ENCODE peak calls at places on chromosomes 11 and 22, in seven cellular contexts. M is fibroblast of lung, Y is lower lobe of right lung, R is AG04450, E is brain microvascular endothelial cell, T is left ventricle myocardium inferior, J is ovary. B is an unnamed sample.

GRCh38 chr22:39994046-39994565 is 648 bp upstream of the FAM83F start:
- DNase-seq in M (no peak), Y (no peak), R (no peak), J (no peak), E (no peak), T (no peak), B (no peak)

GRCh38 chr11:132062541-132062940 is 692.1 kb downstream of the NTM start:
- DNase-seq in M (peak), Y (no peak), J (no peak), E (no peak), R (no peak), T (no peak), B (no peak)

GRCh38 chr11:17827006-17827405 is 92.4 kb downstream of the KCNC1 start:
- DNase-seq in J (no peak), M (no peak), T (no peak), R (no peak), Y (no peak), E (no peak), B (no peak)

GRCh38 chr22:22033803-22034468 is 51.3 kb upstream of the TOP3B start:
- DNase-seq in Y (no peak), M (no peak), J (no peak), T (no peak), R (no peak), E (no peak), B (no peak)

GRCh38 chr22:38860291-38861169 is 11.5 kb downstream of the CBX6 start:
- DNase-seq in J (no peak), R (no peak), M (no peak), T (no peak), Y (no peak), E (no peak), B (no peak)

GRCh38 chr11:36672815-36673450 is 74.9 kb upstream of the RAG2 start:
- DNase-seq in J (no peak), E (peak), M (peak), Y (no peak), T (no peak), R (peak), B (no peak)

GRCh38 chr11:44901120-44901519 is 49.6 kb downstream of the TP53I11 start:
- DNase-seq in T (no peak), E (no peak), Y (no peak), M (no peak), J (no peak), R (no peak), B (no peak)

GRCh38 chr22:28706845-28707244 is 27.2 kb upstream of the TTC28 start:
- DNase-seq in J (no peak), Y (no peak), M (no peak), E (no peak), T (no peak), R (no peak), B (no peak)

GRCh38 chr22:42811510-42811909 is 45.6 kb downstream of the ARFGAP3 start:
- DNase-seq in R (no peak), T (no peak), J (no peak), Y (no peak), E (no peak), M (no peak), B (no peak)

GRCh38 chr22:23501708-23502107 is 78.4 kb downstream of the IGLL1 start:
- DNase-seq in T (no peak), Y (peak), M (no peak), R (no peak), J (peak), E (no peak), B (peak)

GRCh38 chr11:65590240-65590738 is 5.3 kb downstream of the KCNK7 start:
- DNase-seq in T (peak), Y (no peak), E (no peak), J (peak), R (peak), M (no peak), B (no peak)

GRCh38 chr11:46778416-46778815 is 59.4 kb downstream of the F2 start:
- DNase-seq in R (no peak), T (no peak), E (no peak), J (no peak), M (no peak), Y (no peak), B (no peak)

GRCh38 chr11:111983187-111983986 is 41.8 kb upstream of the DLAT start:
- DNase-seq in M (peak), Y (peak), J (no peak), R (peak), T (no peak), E (no peak), B (no peak)

GRCh38 chr11:59710136-59710847 is 3.4 kb downstream of the OR10V1 start:
- DNase-seq in T (no peak), J (no peak), R (no peak), E (no peak), Y (no peak), M (peak), B (no peak)

GRCh38 chr11:91373497-91373896 is 851.1 kb upstream of the FAT3 start:
- DNase-seq in M (no peak), E (no peak), Y (no peak), J (no peak), R (no peak), T (no peak), B (no peak)

GRCh38 chr11:69344570-69345145 is 50.7 kb downstream of the MYEOV start:
- DNase-seq in M (no peak), R (no peak), T (no peak), J (no peak), E (no peak), Y (no peak), B (peak)

GRCh38 chr11:111474432-111474831 is 37.8 kb downstream of the BTG4 start:
- DNase-seq in T (no peak), Y (no peak), R (no peak), J (no peak), M (no peak), E (no peak), B (no peak)

GRCh38 chr22:31829505-31829904 is 75.7 kb downstream of the DEPDC5 start:
- DNase-seq in T (no peak), R (peak), J (peak), Y (no peak), M (peak), E (peak), B (no peak)

GRCh38 chr11:133306019-133306418 is 226.3 kb downstream of the OPCML start:
- DNase-seq in Y (no peak), E (no peak), T (no peak), M (no peak), J (no peak), R (no peak), B (no peak)

DNA sequence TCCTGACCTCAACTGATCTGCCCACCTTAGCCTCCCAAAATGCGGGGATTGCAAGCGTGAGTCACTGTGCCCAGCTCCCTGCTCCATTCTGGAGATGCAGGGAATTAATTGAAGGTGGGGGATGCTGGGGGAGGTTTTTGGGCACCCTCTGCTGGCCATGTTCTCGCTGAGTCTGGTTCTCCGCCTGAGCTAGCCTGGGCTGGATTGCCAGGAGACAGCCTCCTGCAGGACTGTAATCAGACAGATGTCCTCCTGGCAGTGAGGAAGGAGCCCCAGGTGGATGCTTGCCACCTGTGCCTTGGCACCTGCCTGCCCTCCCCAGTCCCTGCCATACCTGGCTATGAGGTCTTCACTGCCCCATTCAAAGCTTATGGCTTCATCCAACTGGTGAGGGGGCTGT is 5.4 kb downstream of the MTFP1 start:
- DNase-seq in J (no peak), Y (no peak), R (no peak), E (no peak), T (no peak), M (no peak), B (peak)
- TF ChIP-seq CTCF in J (no peak), Y (no peak), R (no peak), E (peak), T (no peak), M (no peak), B (no peak)

DNA sequence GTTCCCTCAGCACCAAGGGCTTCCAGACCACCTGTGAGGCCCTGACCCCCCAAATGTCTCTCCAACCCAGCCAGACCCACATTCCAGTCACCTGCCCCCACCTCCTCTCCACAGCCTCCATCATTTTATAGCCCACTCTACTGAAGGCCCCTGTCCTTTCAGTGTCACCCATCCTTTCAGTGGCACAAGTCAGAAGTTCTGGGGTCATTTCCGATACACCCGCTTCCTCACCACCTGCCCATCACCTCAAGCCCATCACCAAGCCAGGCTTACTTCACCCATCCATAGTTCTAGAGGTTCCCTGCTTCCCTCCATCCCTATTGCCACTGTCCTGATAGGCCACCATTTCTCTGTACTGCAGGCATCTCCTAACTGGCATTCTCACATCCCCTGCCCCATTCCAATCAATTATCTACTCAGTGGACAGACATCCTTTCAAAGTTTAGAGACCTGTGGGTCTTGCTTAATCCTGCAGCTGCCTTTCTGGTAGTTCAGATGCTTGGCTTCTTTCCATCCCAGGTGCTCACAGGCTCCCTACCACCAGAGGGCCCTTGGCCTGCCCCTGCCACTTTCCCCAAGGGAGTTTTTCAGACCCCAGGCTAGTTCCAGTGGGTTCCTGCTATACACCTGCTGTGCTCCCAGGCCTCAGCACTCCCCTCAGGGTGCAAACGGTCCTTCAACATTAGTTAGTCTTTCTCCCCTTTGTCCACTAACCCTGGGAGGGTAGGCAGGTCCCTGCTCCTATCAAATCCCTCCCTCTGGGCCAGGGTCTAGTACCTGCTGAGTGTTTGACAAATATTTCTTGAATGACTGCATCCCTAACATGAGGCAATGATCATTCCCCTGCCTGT is 7.6 kb downstream of the KCNQ1OT1 start:
- DNase-seq in E (no peak), M (no peak), R (no peak), Y (no peak), J (no peak), T (no peak), B (peak)
- TF ChIP-seq CTCF in E (peak), M (peak), R (peak), Y (peak), J (no peak), T (peak), B (no peak)

GRCh38 chr11:119290894-119291497 is 25.9 kb downstream of the MCAM start:
- DNase-seq in M (no peak), T (no peak), Y (no peak), R (no peak), E (no peak), J (no peak), B (no peak)

GRCh38 chr11:119298726-119299125 is 18.2 kb downstream of the MCAM start:
- DNase-seq in M (peak), R (no peak), E (no peak), Y (no peak), J (peak), T (peak), B (no peak)

GRCh38 chr11:119297938-119298337 is 19.0 kb downstream of the MCAM start:
- DNase-seq in E (no peak), T (no peak), R (no peak), Y (no peak), J (no peak), M (peak), B (no peak)

GRCh38 chr11:119293461-119293860 is 23.5 kb downstream of the MCAM start:
- DNase-seq in T (no peak), Y (no peak), E (no peak), R (no peak), M (no peak), J (no peak), B (no peak)

DNA sequence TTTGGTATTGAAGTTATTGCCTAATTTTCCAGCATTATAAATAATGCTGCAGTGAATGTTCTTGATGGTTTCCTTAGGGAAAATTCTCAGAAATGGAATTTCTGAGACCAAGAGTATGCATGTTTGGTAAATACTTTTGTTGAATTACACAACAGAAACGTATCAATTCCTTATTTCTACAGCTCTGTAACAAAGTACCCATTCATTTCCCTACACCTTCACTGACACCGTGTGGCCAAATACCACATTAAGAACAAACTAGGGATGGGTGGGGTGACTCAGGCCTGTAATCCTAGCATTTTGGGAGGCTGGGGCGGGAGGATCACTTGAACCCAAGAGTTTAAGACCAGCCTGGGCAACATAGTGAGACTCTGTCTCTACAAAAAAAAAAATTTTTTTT is 21.8 kb downstream of the MCAM start:
- DNase-seq in R (no peak), J (no peak), M (no peak), Y (no peak), T (no peak), E (no peak), B (no peak)
- TF ChIP-seq CTCF in R (no peak), J (no peak), M (no peak), Y (no peak), T (no peak), E (peak), B (peak)

GRCh38 chr22:41215926-41216325 is 10.8 kb downstream of the L3MBTL2 start:
- DNase-seq in T (no peak), Y (no peak), E (no peak), R (no peak), M (no peak), J (no peak), B (no peak)

GRCh38 chr22:41215409-41215808 is 10.3 kb downstream of the L3MBTL2 start:
- DNase-seq in R (no peak), E (no peak), J (no peak), Y (no peak), M (no peak), T (no peak), B (no peak)

GRCh38 chr22:41216984-41217383 is 11.9 kb downstream of the L3MBTL2 start:
- DNase-seq in Y (no peak), M (no peak), J (peak), E (no peak), R (peak), T (no peak), B (no peak)

GRCh38 chr22:41222846-41223507 is 17.8 kb downstream of the CHADL start:
- DNase-seq in R (no peak), E (no peak), T (no peak), Y (no peak), J (no peak), M (no peak), B (no peak)

GRCh38 chr22:41217553-41218157 is 12.5 kb downstream of the L3MBTL2 start:
- DNase-seq in T (peak), E (peak), R (peak), Y (peak), J (peak), M (peak), B (no peak)
- TF ChIP-seq CTCF in T (no peak), E (no peak), R (no peak), Y (no peak), J (no peak), M (no peak), B (no peak)

GRCh38 chr11:5174934-5175333 is 20.4 kb upstream of the OR52A1 start:
- DNase-seq in R (no peak), M (no peak), Y (no peak), E (no peak), J (no peak), T (no peak), B (no peak)
- TF ChIP-seq CTCF in R (no peak), M (no peak), Y (no peak), E (no peak), J (no peak), T (no peak), B (no peak)

DNA sequence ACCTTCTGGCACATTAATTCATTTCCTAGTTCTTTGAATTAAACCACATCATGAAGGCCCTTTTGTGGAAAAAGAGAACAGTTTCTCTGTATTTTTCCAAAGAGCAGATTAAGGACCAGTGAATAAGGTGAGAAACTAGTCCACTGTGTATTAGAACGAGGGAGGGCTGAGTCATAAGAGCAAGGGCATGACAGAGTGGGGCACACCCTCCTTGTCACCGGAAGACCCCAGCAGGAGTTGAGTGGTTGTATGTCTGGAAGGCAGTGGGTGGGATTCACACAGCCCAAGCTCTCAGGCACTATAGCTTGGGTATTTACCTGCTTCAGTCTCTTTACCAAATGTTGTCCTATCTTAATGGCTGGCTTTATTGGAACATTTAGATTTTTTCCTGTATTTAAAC is 86.8 kb downstream of the BMAL1 start:
- DNase-seq in T (no peak), R (no peak), J (no peak), Y (no peak), E (peak), M (peak), B (no peak)
- TF ChIP-seq CTCF in T (no peak), R (no peak), J (no peak), Y (no peak), E (no peak), M (no peak), B (no peak)

B was measured in chondrocyte.